ENCODE peak calls at places on chromosomes 13 and 19, in eight cellular contexts. X is nucleus accumbens; Y is sciatic nerve; L is AG09309; R is EL; S is prostate gland; D is iris pigment epithelial cell; U is activated CD8-positive, alpha-beta memory T cell treated with anti-CD3 and anti-CD28 coated beads for 4 hours. V is an unnamed sample.

GRCh38 chr13:44237276-44237767 is 136.3 kb upstream of the SERP2 start:
- DNase-seq in L (peak), U (no peak), X (peak), R (peak), S (peak), Y (no peak), D (peak), V (peak)

GRCh38 chr19:29519931-29520330 is 5.9 kb upstream of the VSTM2B start:
- DNase-seq in L (no peak), Y (no peak), R (no peak), S (no peak), U (no peak), D (no peak), X (no peak), V (no peak)

GRCh38 chr13:38398810-38399493 is 49.3 kb downstream of the UFM1 start:
- DNase-seq in L (peak), D (peak), X (no peak), Y (no peak), U (no peak), R (peak), S (no peak), V (no peak)

GRCh38 chr19:49851456-49852259 is 699 bp downstream of the PTOV1 start:
- DNase-seq in L (no peak), S (no peak), R (no peak), U (no peak), Y (peak), D (no peak), X (peak), V (no peak)

GRCh38 chr19:2329528-2329927 is 1.0 kb downstream of the SPPL2B start:
- DNase-seq in R (no peak), X (no peak), D (no peak), S (no peak), L (no peak), U (no peak), Y (no peak), V (no peak)

GRCh38 chr13:111920306-111920931 is 146.5 kb upstream of the SOX1 start:
- DNase-seq in R (no peak), L (no peak), S (no peak), Y (no peak), U (no peak), D (no peak), X (no peak), V (no peak)

GRCh38 chr19:23283925-23284324 is 33.7 kb upstream of the ZNF724 start:
- DNase-seq in Y (no peak), S (no peak), R (peak), L (no peak), X (no peak), D (peak), U (peak), V (peak)

GRCh38 chr13:44726214-44726613 is 150.1 kb upstream of the TSC22D1 start:
- DNase-seq in Y (no peak), S (no peak), U (no peak), X (no peak), D (peak), L (peak), R (peak), V (no peak)

GRCh38 chr13:109610517-109610916 is 175.9 kb downstream of the IRS2 start:
- DNase-seq in Y (no peak), X (no peak), L (no peak), S (no peak), R (peak), D (peak), U (no peak), V (peak)

GRCh38 chr13:92948034-92948433 is 278.6 kb upstream of the GPC6 start:
- DNase-seq in D (no peak), X (no peak), U (no peak), S (no peak), L (no peak), Y (no peak), R (no peak), V (no peak)

GRCh38 chr13:29140277-29140676 is 320.1 kb downstream of the MTUS2 start:
- DNase-seq in S (no peak), R (peak), X (no peak), Y (no peak), D (peak), U (no peak), L (no peak), V (peak)

GRCh38 chr13:65855276-65855675 is 1374.9 kb downstream of the PCDH9 start:
- DNase-seq in R (no peak), D (peak), Y (no peak), U (no peak), S (no peak), X (no peak), L (no peak), V (no peak)

V was measured in Ammon's horn.